ENCODE peak calls at places on chromosomes 6 and 20, in seven cellular contexts. G is esophagus squamous epithelium, W is AG09319, A is AG04450, Z is GM13976, U is PC-9, N is progenitor cell of endocrine pancreas. Y is an unnamed sample.
A peak's percentile ranks its signal among the peaks of the same experiment; 100 is the strongest.

GRCh38 chr6:121817141-121817540 is 381.7 kb downstream of the GJA1 start:
- DNase-seq in W (no peak), U (no peak), Z (no peak), N (no peak), G (no peak), A (no peak), Y (no peak)

GRCh38 chr6:28816909-28817807 is 106.6 kb downstream of the TRIM27 start:
- DNase-seq in W (no peak), G (no peak), U (peak; percentile 50), N (no peak), Z (peak; percentile 37), A (peak; percentile 38), Y (peak; percentile 27)

GRCh38 chr6:44275271-44275748 is 5.1 kb downstream of the TMEM151B start:
- DNase-seq in U (no peak), N (no peak), A (no peak), G (no peak), Z (no peak), W (no peak), Y (no peak)

GRCh38 chr6:144749263-144749662 is 464.1 kb downstream of the UTRN start:
- DNase-seq in G (no peak), W (no peak), A (no peak), Z (no peak), U (no peak), N (no peak), Y (no peak)

GRCh38 chr6:128723667-128724066 is 159.3 kb upstream of the LAMA2 start:
- DNase-seq in G (no peak), N (no peak), W (no peak), A (peak; percentile 56), Z (no peak), U (no peak), Y (no peak)

GRCh38 chr6:15793826-15794225 is 131.0 kb upstream of the DTNBP1 start:
- DNase-seq in W (no peak), U (no peak), G (no peak), N (no peak), Z (no peak), A (no peak), Y (no peak)

GRCh38 chr6:134065706-134066105 is 13.3 kb upstream of the SLC2A12 start:
- DNase-seq in Z (peak; percentile 32), A (no peak), N (no peak), U (no peak), G (no peak), W (no peak), Y (peak; percentile 22)

GRCh38 chr6:19723533-19723932 is 113.6 kb upstream of the ID4 start:
- DNase-seq in W (peak; percentile 49), Z (no peak), U (no peak), G (no peak), A (peak; percentile 48), N (no peak), Y (no peak)

GRCh38 chr6:145784683-145785082 is 29.9 kb downstream of the FBXO30 start:
- DNase-seq in A (no peak), U (no peak), Z (no peak), N (no peak), G (no peak), W (no peak), Y (no peak)

GRCh38 chr6:82072113-82072512 is 175.4 kb downstream of the IBTK start:
- DNase-seq in W (no peak), A (no peak), G (no peak), N (no peak), U (no peak), Z (no peak), Y (no peak)

GRCh38 chr6:26187981-26188635 is 100.9 kb downstream of the HFE start:
- DNase-seq in A (no peak), W (no peak), G (no peak), Z (no peak), U (no peak), N (no peak), Y (no peak)

GRCh38 chr6:51260003-51260402 is 441.3 kb downstream of the TFAP2B start:
- DNase-seq in N (no peak), W (no peak), G (no peak), A (no peak), Z (no peak), U (no peak), Y (no peak)

GRCh38 chr6:130585587-130585986 is 219.8 kb downstream of the TMEM200A start:
- DNase-seq in Z (no peak), G (no peak), N (no peak), U (no peak), A (no peak), W (no peak), Y (no peak)

GRCh38 chr6:131023834-131024504 is 39.1 kb downstream of the EPB41L2 start:
- DNase-seq in W (no peak), Z (no peak), G (no peak), N (no peak), U (no peak), A (peak; percentile 36), Y (no peak)

GRCh38 chr20:62840244-62841197 is 21.1 kb downstream of the TCFL5 start:
- DNase-seq in N (no peak), A (no peak), W (no peak), G (no peak), Z (no peak), U (peak; percentile 35), Y (no peak)

GRCh38 chr6:127458817-127459216 is 372 bp downstream of the KIAA0408 start:
- DNase-seq in G (no peak), A (no peak), U (no peak), N (no peak), Z (no peak), W (no peak), Y (no peak)

GRCh38 chr20:49832632-49833327 is 20.2 kb downstream of the SLC9A8 start:
- DNase-seq in N (no peak), W (no peak), A (no peak), Z (no peak), G (no peak), U (peak; percentile 92), Y (no peak)

GRCh38 chr6:7433211-7433610 is 43.6 kb downstream of the RIOK1 start:
- DNase-seq in G (no peak), N (no peak), W (no peak), A (no peak), U (no peak), Z (no peak), Y (no peak)

GRCh38 chr6:12490904-12491571 is 200.9 kb downstream of the EDN1 start:
- DNase-seq in W (no peak), U (peak; percentile 68), G (no peak), N (no peak), A (peak; percentile 47), Z (no peak), Y (no peak)

GRCh38 chr20:31236953-31237352 is 20.5 kb upstream of the DEFB115 start:
- DNase-seq in A (no peak), G (no peak), U (no peak), N (no peak), Z (no peak), W (no peak), Y (no peak)

GRCh38 chr6:118648866-118649554 is 2.4 kb downstream of the CEP85L start:
- DNase-seq in A (no peak), U (no peak), G (no peak), Z (no peak), N (no peak), W (no peak), Y (no peak)

GRCh38 chr6:139371421-139372253 is 2.8 kb downstream of the CITED2 start:
- DNase-seq in Z (no peak), W (no peak), U (no peak), N (no peak), A (no peak), G (no peak), Y (no peak)

GRCh38 chr20:17854307-17854903 is 114.2 kb downstream of the SNX5 start:
- DNase-seq in Z (no peak), N (no peak), A (no peak), U (no peak), G (no peak), W (no peak), Y (no peak)

GRCh38 chr6:52141596-52141995 is 44.6 kb upstream of the IL17A start:
- DNase-seq in N (no peak), G (no peak), W (no peak), Z (no peak), U (no peak), A (no peak), Y (no peak)

DNA sequence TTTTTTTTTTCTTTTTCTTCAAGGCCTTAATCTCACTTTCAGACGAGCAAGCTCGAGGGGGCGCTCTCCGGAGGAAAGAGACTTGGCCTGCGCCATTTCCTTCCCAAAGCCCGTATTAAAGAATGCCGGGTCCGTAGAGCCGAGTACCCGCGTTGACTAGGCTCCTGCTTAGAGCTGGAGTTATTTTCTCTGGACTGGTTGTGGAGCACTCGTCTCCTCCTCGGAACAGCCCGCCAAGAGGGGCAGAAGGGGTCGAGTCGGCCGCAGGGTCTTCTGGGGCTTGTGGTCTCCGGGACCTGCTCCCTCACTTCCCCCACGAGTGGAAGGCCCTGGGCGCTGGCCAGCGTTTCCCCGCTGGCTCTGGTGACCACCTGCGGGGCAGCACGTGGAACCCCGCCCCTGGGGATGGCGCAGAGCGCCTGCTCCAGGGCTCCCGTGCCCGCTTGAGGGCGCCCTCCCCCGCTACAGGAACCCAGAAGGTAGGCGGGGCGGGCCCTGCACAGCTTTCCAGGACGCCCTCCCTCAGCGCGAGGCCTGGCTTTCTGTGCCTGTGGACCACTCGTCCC is 2.7 kb upstream of the MEI4 start:
- DNase-seq in W (no peak), A (no peak), U (no peak), G (no peak), N (peak; percentile 34), Z (peak; percentile 46), Y (no peak)
- TF ChIP-seq CTCF in W (no peak), A (no peak), U (no peak), G (no peak), N (peak; percentile 45), Z (peak; percentile 41), Y (no peak)

GRCh38 chr6:4381379-4381778 is 246.0 kb upstream of the ECI2 start:
- DNase-seq in N (no peak), A (no peak), G (no peak), Z (no peak), W (no peak), U (no peak), Y (no peak)
- TF ChIP-seq CTCF in N (no peak), A (no peak), G (no peak), Z (no peak), W (no peak), U (no peak), Y (no peak)

DNA sequence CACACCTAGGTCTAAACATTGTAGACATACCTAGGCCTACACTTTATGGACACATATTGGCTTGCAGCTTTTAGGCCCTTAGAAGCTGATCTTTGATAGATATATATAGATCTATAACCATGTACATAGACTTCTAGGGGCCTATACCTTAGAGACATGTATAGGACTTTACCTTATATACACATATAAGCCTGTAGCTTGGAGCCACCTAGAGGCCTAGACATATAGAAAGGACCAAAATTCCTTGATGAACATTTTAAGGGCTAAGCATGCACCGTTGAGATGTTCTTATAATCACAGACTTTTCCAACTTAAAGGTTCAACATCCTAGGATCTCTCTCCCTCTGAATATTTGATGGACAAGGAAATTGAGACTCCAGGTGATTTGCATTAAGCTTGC is 371.7 kb upstream of the SASH1 start:
- DNase-seq in N (no peak), U (no peak), Z (no peak), G (no peak), A (no peak), W (no peak), Y (no peak)
- TF ChIP-seq CTCF in N (peak; percentile 20), U (no peak), Z (no peak), G (peak; percentile 48), A (peak; percentile 24), W (no peak), Y (no peak)

DNA sequence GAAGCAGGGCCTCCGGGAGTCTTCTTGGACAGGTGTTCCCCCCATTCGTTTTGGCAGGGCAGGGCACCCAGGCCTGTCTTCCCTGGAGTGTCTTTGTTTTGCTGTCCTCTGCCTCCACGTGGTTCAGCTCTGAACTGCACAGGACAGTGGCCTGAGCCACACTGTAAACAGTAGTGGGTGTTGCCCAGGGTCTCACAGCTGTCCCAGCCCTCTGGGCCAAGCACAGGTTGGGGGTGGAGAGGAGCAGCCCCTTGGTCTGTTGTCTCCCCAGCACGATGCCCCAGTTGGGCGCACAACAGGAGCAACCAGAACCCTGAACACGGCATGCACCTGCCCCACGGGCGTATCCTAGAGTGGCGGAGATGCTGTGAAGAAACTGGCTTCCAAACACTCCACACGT is 14.4 kb downstream of the CCDC167 start:
- DNase-seq in W (no peak), G (no peak), A (no peak), U (no peak), N (no peak), Z (no peak), Y (no peak)
- TF ChIP-seq CTCF in W (no peak), G (peak; percentile 29), A (peak; percentile 28), U (no peak), N (peak; percentile 42), Z (no peak), Y (no peak)